ENCODE peak calls at places on chromosomes 5 and 9, in seven cellular contexts. One of them, this sample, is unnamed.

GRCh38 chr9:93041108-93041802 is 17.2 kb upstream of the SUSD3 start:
- DNase-seq in cardiac muscle cell: no peak
- DNase-seq in dorsolateral prefrontal cortex: no peak
- DNase-seq in ovary: no peak
- DNase-seq in RWPE1: peak; percentile 46
- DNase-seq in upper lobe of left lung: no peak
- DNase-seq in fibroblast of pulmonary artery: no peak
- DNase-seq in this sample: no peak

GRCh38 chr9:134660407-134660806 is 18.8 kb downstream of the COL5A1 start:
- DNase-seq in RWPE1: no peak
- DNase-seq in upper lobe of left lung: no peak
- DNase-seq in cardiac muscle cell: peak; percentile 41
- DNase-seq in dorsolateral prefrontal cortex: no peak
- DNase-seq in fibroblast of pulmonary artery: peak; percentile 38
- DNase-seq in ovary: no peak
- DNase-seq in this sample: no peak

GRCh38 chr5:108637110-108637509 is 110.6 kb upstream of the FER start:
- DNase-seq in ovary: no peak
- DNase-seq in dorsolateral prefrontal cortex: no peak
- DNase-seq in fibroblast of pulmonary artery: peak; percentile 57
- DNase-seq in upper lobe of left lung: no peak
- DNase-seq in RWPE1: peak; percentile 38
- DNase-seq in cardiac muscle cell: peak; percentile 78
- DNase-seq in this sample: no peak

GRCh38 chr5:9545301-9545958 is 445 bp downstream of the SEMA5A start:
- DNase-seq in upper lobe of left lung: no peak
- DNase-seq in ovary: peak; percentile 43
- DNase-seq in dorsolateral prefrontal cortex: no peak
- DNase-seq in RWPE1: no peak
- DNase-seq in fibroblast of pulmonary artery: no peak
- DNase-seq in cardiac muscle cell: no peak
- DNase-seq in this sample: no peak

GRCh38 chr9:111839981-111840380 is 45.2 kb upstream of the SHOC1 start:
- DNase-seq in cardiac muscle cell: peak; percentile 74
- DNase-seq in ovary: no peak
- DNase-seq in dorsolateral prefrontal cortex: no peak
- DNase-seq in upper lobe of left lung: no peak
- DNase-seq in RWPE1: no peak
- DNase-seq in fibroblast of pulmonary artery: peak; percentile 85
- DNase-seq in this sample: peak; percentile 51

GRCh38 chr5:135085133-135085935 is 51.3 kb upstream of the PITX1 start:
- DNase-seq in dorsolateral prefrontal cortex: no peak
- DNase-seq in fibroblast of pulmonary artery: no peak
- DNase-seq in upper lobe of left lung: no peak
- DNase-seq in ovary: no peak
- DNase-seq in RWPE1: peak; percentile 84
- DNase-seq in cardiac muscle cell: no peak
- DNase-seq in this sample: peak; percentile 21

GRCh38 chr5:116696356-116696755 is 121.7 kb upstream of the SEMA6A start:
- DNase-seq in dorsolateral prefrontal cortex: no peak
- DNase-seq in RWPE1: no peak
- DNase-seq in fibroblast of pulmonary artery: peak; percentile 14
- DNase-seq in upper lobe of left lung: no peak
- DNase-seq in ovary: no peak
- DNase-seq in cardiac muscle cell: peak; percentile 43
- DNase-seq in this sample: no peak

GRCh38 chr5:32339198-32339597 is 26.5 kb upstream of the MTMR12 start:
- DNase-seq in fibroblast of pulmonary artery: no peak
- DNase-seq in cardiac muscle cell: peak; percentile 14
- DNase-seq in dorsolateral prefrontal cortex: no peak
- DNase-seq in RWPE1: no peak
- DNase-seq in ovary: no peak
- DNase-seq in upper lobe of left lung: no peak
- DNase-seq in this sample: peak; percentile 29

GRCh38 chr5:99191181-99191775 is 262.5 kb upstream of the CHD1 start:
- DNase-seq in RWPE1: no peak
- DNase-seq in ovary: no peak
- DNase-seq in fibroblast of pulmonary artery: peak; percentile 0
- DNase-seq in cardiac muscle cell: no peak
- DNase-seq in upper lobe of left lung: no peak
- DNase-seq in dorsolateral prefrontal cortex: no peak
- DNase-seq in this sample: no peak

GRCh38 chr9:93049491-93049890 is 9.0 kb upstream of the SUSD3 start:
- DNase-seq in ovary: peak; percentile 14
- DNase-seq in RWPE1: no peak
- DNase-seq in fibroblast of pulmonary artery: no peak
- DNase-seq in dorsolateral prefrontal cortex: no peak
- DNase-seq in cardiac muscle cell: no peak
- DNase-seq in upper lobe of left lung: no peak
- DNase-seq in this sample: no peak

GRCh38 chr5:18433336-18433735 is 799.1 kb downstream of the TAF11L14 start:
- DNase-seq in cardiac muscle cell: no peak
- DNase-seq in dorsolateral prefrontal cortex: no peak
- DNase-seq in upper lobe of left lung: no peak
- DNase-seq in fibroblast of pulmonary artery: no peak
- DNase-seq in ovary: no peak
- DNase-seq in RWPE1: no peak
- DNase-seq in this sample: no peak

GRCh38 chr9:32832354-32832753 is 49.0 kb downstream of the TMEM215 start:
- DNase-seq in dorsolateral prefrontal cortex: no peak
- DNase-seq in ovary: no peak
- DNase-seq in upper lobe of left lung: no peak
- DNase-seq in fibroblast of pulmonary artery: no peak
- DNase-seq in RWPE1: no peak
- DNase-seq in cardiac muscle cell: no peak
- DNase-seq in this sample: no peak

DNA sequence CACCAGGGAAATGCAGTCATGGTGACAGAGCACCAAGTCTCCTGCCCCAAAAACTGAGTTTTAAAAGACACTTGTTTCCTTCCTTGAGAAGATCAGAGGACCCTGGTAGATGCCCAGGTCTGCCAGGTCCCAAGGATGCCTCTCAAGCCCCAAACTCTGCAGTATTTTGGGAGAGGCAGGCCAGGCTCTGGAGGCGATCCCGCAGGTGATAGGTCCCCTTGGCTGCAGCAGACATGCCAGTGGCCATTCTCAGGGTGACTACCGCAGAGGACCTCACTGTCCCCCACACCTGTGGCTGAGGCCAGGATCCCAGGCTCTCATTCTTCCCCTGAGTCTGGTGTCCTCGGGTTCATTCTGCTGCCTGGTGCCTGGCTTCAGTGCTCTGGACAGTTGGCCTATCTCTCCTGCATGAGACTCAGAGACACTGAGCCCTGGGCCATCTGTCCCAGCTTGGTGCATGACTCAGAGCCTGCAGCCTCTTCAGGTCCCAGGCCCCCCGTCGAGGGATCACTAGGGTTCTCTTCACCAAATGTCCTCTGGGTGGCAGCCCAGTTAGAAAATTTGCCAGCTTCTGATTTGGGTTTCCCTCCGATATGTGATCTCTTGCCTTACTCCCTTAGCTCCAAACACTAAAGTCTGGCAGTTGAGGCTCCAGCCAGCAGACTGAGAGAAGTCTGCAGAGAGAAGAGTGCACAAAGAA is 59.7 kb upstream of the GARNL3 start:
- DNase-seq in ovary: no peak
- DNase-seq in fibroblast of pulmonary artery: peak; percentile 37
- DNase-seq in dorsolateral prefrontal cortex: peak; percentile 68
- DNase-seq in RWPE1: peak; percentile 36
- DNase-seq in cardiac muscle cell: peak; percentile 40
- DNase-seq in upper lobe of left lung: no peak
- DNase-seq in this sample: peak; percentile 38
- TF ChIP-seq CTCF in ovary: no peak
- TF ChIP-seq CTCF in fibroblast of pulmonary artery: peak; percentile 32
- TF ChIP-seq CTCF in dorsolateral prefrontal cortex: peak; percentile 37
- TF ChIP-seq CTCF in RWPE1: no peak
- TF ChIP-seq CTCF in cardiac muscle cell: peak; percentile 28
- TF ChIP-seq CTCF in upper lobe of left lung: peak; percentile 11
- TF ChIP-seq CTCF in this sample: peak; percentile 64

GRCh38 chr5:111072949-111073682 is 1.6 kb downstream of the TSLP start:
- DNase-seq in upper lobe of left lung: peak; percentile 46
- DNase-seq in RWPE1: peak; percentile 39
- DNase-seq in cardiac muscle cell: peak; percentile 40
- DNase-seq in fibroblast of pulmonary artery: no peak
- DNase-seq in ovary: no peak
- DNase-seq in dorsolateral prefrontal cortex: no peak
- DNase-seq in this sample: no peak

GRCh38 chr5:111071413-111071812 is at the start of gene TSLP:
- DNase-seq in RWPE1: no peak
- DNase-seq in dorsolateral prefrontal cortex: no peak
- DNase-seq in cardiac muscle cell: no peak
- DNase-seq in upper lobe of left lung: no peak
- DNase-seq in ovary: no peak
- DNase-seq in fibroblast of pulmonary artery: no peak
- DNase-seq in this sample: no peak

GRCh38 chr5:111068208-111068607 is 3.3 kb upstream of the TSLP start:
- DNase-seq in ovary: no peak
- DNase-seq in cardiac muscle cell: peak; percentile 29
- DNase-seq in dorsolateral prefrontal cortex: no peak
- DNase-seq in RWPE1: no peak
- DNase-seq in upper lobe of left lung: no peak
- DNase-seq in fibroblast of pulmonary artery: peak; percentile 68
- DNase-seq in this sample: no peak

GRCh38 chr5:111069839-111070238 is 1.7 kb upstream of the TSLP start:
- DNase-seq in dorsolateral prefrontal cortex: no peak
- DNase-seq in RWPE1: no peak
- DNase-seq in fibroblast of pulmonary artery: peak; percentile 78
- DNase-seq in upper lobe of left lung: no peak
- DNase-seq in ovary: no peak
- DNase-seq in cardiac muscle cell: peak; percentile 60
- DNase-seq in this sample: peak; percentile 61

DNA sequence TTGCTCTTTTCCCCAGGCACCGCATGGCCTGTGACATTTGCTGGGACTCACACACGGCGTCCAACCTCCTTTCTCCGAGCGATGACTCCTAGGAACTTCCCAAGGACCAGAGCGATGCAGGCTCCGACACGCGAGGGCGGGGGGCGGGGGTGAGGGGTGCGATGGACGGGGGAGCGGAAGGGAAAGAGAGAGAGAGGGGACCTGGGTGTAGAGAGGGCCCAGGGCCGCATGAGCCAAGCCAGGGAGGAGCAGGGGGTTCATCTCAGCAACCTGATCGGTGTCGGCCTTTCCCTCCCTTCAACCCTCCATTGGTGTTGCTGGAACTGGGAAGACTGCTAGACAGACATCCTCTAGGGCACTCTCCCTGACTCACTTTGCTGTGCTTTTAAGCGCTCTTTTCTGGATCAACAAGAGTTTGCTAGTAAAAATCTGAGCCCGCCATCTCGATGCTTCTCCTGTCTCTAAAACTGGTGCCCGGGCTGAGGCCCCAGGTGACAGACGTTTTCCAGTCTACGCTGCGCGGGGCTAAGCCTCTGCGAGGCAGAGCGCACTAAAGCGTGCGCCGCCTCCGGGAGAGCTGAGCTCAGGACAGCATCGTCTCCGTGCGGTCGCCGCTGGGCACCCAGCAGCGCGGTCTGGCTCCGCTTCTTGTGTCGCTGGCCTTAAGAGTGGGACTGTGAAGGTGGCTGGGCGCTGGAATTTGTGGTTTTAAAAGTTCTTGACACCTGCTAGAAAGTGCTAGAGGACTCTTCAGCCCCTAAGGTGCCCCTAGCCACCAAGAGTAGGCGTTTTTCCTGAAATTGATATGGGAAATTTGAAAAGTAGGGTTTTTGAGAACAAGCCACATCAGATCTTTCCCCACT is 1.0 kb upstream of the TSLP start:
- DNase-seq in ovary: no peak
- DNase-seq in upper lobe of left lung: peak; percentile 25
- DNase-seq in cardiac muscle cell: peak; percentile 42
- DNase-seq in fibroblast of pulmonary artery: no peak
- DNase-seq in RWPE1: no peak
- DNase-seq in dorsolateral prefrontal cortex: peak; percentile 16
- DNase-seq in this sample: peak; percentile 10
- TF ChIP-seq CTCF in ovary: no peak
- TF ChIP-seq CTCF in upper lobe of left lung: no peak
- TF ChIP-seq CTCF in cardiac muscle cell: peak; percentile 5
- TF ChIP-seq CTCF in fibroblast of pulmonary artery: no peak
- TF ChIP-seq CTCF in RWPE1: no peak
- TF ChIP-seq CTCF in dorsolateral prefrontal cortex: no peak
- TF ChIP-seq CTCF in this sample: no peak

GRCh38 chr5:122153774-122154173 is 24.4 kb downstream of the ZNF474 start:
- DNase-seq in fibroblast of pulmonary artery: no peak
- DNase-seq in cardiac muscle cell: no peak
- DNase-seq in ovary: no peak
- DNase-seq in upper lobe of left lung: no peak
- DNase-seq in dorsolateral prefrontal cortex: no peak
- DNase-seq in RWPE1: no peak
- DNase-seq in this sample: no peak

GRCh38 chr5:122153230-122153629 is 23.9 kb downstream of the ZNF474 start:
- DNase-seq in ovary: no peak
- DNase-seq in dorsolateral prefrontal cortex: no peak
- DNase-seq in fibroblast of pulmonary artery: peak; percentile 52
- DNase-seq in cardiac muscle cell: peak; percentile 58
- DNase-seq in upper lobe of left lung: no peak
- DNase-seq in RWPE1: peak; percentile 30
- DNase-seq in this sample: peak; percentile 80

GRCh38 chr5:122154491-122154890 is 25.1 kb downstream of the ZNF474 start:
- DNase-seq in fibroblast of pulmonary artery: no peak
- DNase-seq in dorsolateral prefrontal cortex: no peak
- DNase-seq in cardiac muscle cell: no peak
- DNase-seq in ovary: no peak
- DNase-seq in upper lobe of left lung: no peak
- DNase-seq in RWPE1: no peak
- DNase-seq in this sample: peak; percentile 58

GRCh38 chr5:122154910-122155309 is 25.6 kb downstream of the ZNF474 start:
- DNase-seq in RWPE1: no peak
- DNase-seq in cardiac muscle cell: peak; percentile 75
- DNase-seq in upper lobe of left lung: no peak
- DNase-seq in dorsolateral prefrontal cortex: no peak
- DNase-seq in ovary: no peak
- DNase-seq in fibroblast of pulmonary artery: peak; percentile 62
- DNase-seq in this sample: peak; percentile 90

GRCh38 chr5:122156724-122157325 is 27.5 kb downstream of the ZNF474 start:
- DNase-seq in cardiac muscle cell: peak; percentile 68
- DNase-seq in RWPE1: peak; percentile 57
- DNase-seq in dorsolateral prefrontal cortex: no peak
- DNase-seq in ovary: no peak
- DNase-seq in upper lobe of left lung: no peak
- DNase-seq in fibroblast of pulmonary artery: peak; percentile 73
- DNase-seq in this sample: peak; percentile 69
- TF ChIP-seq CTCF in cardiac muscle cell: peak; percentile 53
- TF ChIP-seq CTCF in RWPE1: peak; percentile 72
- TF ChIP-seq CTCF in dorsolateral prefrontal cortex: peak; percentile 51
- TF ChIP-seq CTCF in ovary: no peak
- TF ChIP-seq CTCF in upper lobe of left lung: no peak
- TF ChIP-seq CTCF in fibroblast of pulmonary artery: peak; percentile 59
- TF ChIP-seq CTCF in this sample: peak; percentile 84

GRCh38 chr5:58392491-58392890 is 67.4 kb downstream of the PLK2 start:
- DNase-seq in upper lobe of left lung: no peak
- DNase-seq in RWPE1: no peak
- DNase-seq in ovary: no peak
- DNase-seq in fibroblast of pulmonary artery: no peak
- DNase-seq in cardiac muscle cell: no peak
- DNase-seq in dorsolateral prefrontal cortex: no peak
- DNase-seq in this sample: no peak

GRCh38 chr5:58393716-58394115 is 66.2 kb downstream of the PLK2 start:
- DNase-seq in cardiac muscle cell: no peak
- DNase-seq in dorsolateral prefrontal cortex: no peak
- DNase-seq in fibroblast of pulmonary artery: no peak
- DNase-seq in RWPE1: no peak
- DNase-seq in ovary: no peak
- DNase-seq in upper lobe of left lung: no peak
- DNase-seq in this sample: no peak

GRCh38 chr5:58399951-58400350 is 59.9 kb downstream of the PLK2 start:
- DNase-seq in fibroblast of pulmonary artery: no peak
- DNase-seq in ovary: no peak
- DNase-seq in cardiac muscle cell: no peak
- DNase-seq in upper lobe of left lung: no peak
- DNase-seq in dorsolateral prefrontal cortex: no peak
- DNase-seq in RWPE1: no peak
- DNase-seq in this sample: no peak

GRCh38 chr5:58394326-58394725 is 65.6 kb downstream of the PLK2 start:
- DNase-seq in RWPE1: no peak
- DNase-seq in ovary: no peak
- DNase-seq in upper lobe of left lung: no peak
- DNase-seq in cardiac muscle cell: no peak
- DNase-seq in fibroblast of pulmonary artery: no peak
- DNase-seq in dorsolateral prefrontal cortex: no peak
- DNase-seq in this sample: no peak
- TF ChIP-seq CTCF in RWPE1: no peak
- TF ChIP-seq CTCF in ovary: no peak
- TF ChIP-seq CTCF in upper lobe of left lung: no peak
- TF ChIP-seq CTCF in cardiac muscle cell: no peak
- TF ChIP-seq CTCF in fibroblast of pulmonary artery: no peak
- TF ChIP-seq CTCF in dorsolateral prefrontal cortex: no peak
- TF ChIP-seq CTCF in this sample: no peak